ENCODE peak calls at places on chromosomes 5 and 9, in six cellular contexts. Z is activated CD4-positive, alpha-beta T cell treated with anti-CD3 and anti-CD28 coated beads for 24 hours; S is adipocyte; X is lower lobe of right lung; Q is kidney epithelial cell; F is upper lobe of right lung. D is an unnamed sample.

GRCh38 chr5:81222285-81222684 is 10.8 kb upstream of the CKMT2 start:
- DNase-seq in Z (no peak), S (no peak), X (no peak), Q (no peak), F (no peak), D (no peak)

GRCh38 chr5:181187500-181188213 is 17.3 kb downstream of the TRIM7 start:
- DNase-seq in Z (peak), S (peak), X (peak), Q (no peak), F (peak), D (peak)

GRCh38 chr5:134552301-134552700 is 26.8 kb downstream of the JADE2 start:
- DNase-seq in Z (no peak), S (peak), X (no peak), Q (peak), F (no peak), D (peak)

GRCh38 chr9:22201256-22201655 is 192.2 kb upstream of the CDKN2B start:
- DNase-seq in Z (no peak), S (no peak), X (no peak), Q (no peak), F (no peak), D (no peak)

GRCh38 chr5:97499605-97500004 is 316.6 kb upstream of the RIOK2 start:
- DNase-seq in Z (no peak), S (no peak), X (no peak), Q (no peak), F (no peak), D (peak)

GRCh38 chr5:135232958-135233357 is 166.1 kb downstream of the MACROH2A1 start:
- DNase-seq in Z (no peak), S (no peak), X (no peak), Q (no peak), F (peak), D (no peak)

GRCh38 chr9:120080781-120081180 is 499.2 kb downstream of the CDK5RAP2 start:
- DNase-seq in Z (no peak), S (no peak), X (no peak), Q (no peak), F (no peak), D (no peak)

GRCh38 chr9:112180387-112180881 is 5.3 kb upstream of the SUSD1 start:
- DNase-seq in Z (no peak), S (no peak), X (no peak), Q (no peak), F (no peak), D (no peak)

GRCh38 chr5:133546500-133546899 is 65.8 kb downstream of the FSTL4 start:
- DNase-seq in Z (no peak), S (no peak), X (no peak), Q (no peak), F (no peak), D (no peak)

GRCh38 chr5:132070460-132071337 is 2.9 kb upstream of the CSF2 start:
- DNase-seq in Z (peak), S (no peak), X (no peak), Q (no peak), F (no peak), D (no peak)

GRCh38 chr5:11719888-11720481 is 184.3 kb downstream of the CTNND2 start:
- DNase-seq in Z (no peak), S (peak), X (no peak), Q (peak), F (no peak), D (peak)

GRCh38 chr5:81162501-81162900 is 70.6 kb upstream of the CKMT2 start:
- DNase-seq in Z (no peak), S (no peak), X (no peak), Q (no peak), F (no peak), D (no peak)

GRCh38 chr9:109910616-109911568 is 130.9 kb downstream of the PALM2AKAP2 start:
- DNase-seq in Z (no peak), S (peak), X (no peak), Q (peak), F (no peak), D (no peak)

GRCh38 chr5:107469485-107469884 is 201.3 kb downstream of the EFNA5 start:
- DNase-seq in Z (no peak), S (peak), X (no peak), Q (peak), F (no peak), D (no peak)

GRCh38 chr9:89522979-89523305 is 25.0 kb upstream of the SEMA4D start:
- DNase-seq in Z (no peak), S (no peak), X (no peak), Q (no peak), F (no peak), D (no peak)

GRCh38 chr9:133160742-133161541 is 2.8 kb downstream of the GBGT1 start:
- DNase-seq in Z (no peak), S (peak), X (peak), Q (no peak), F (peak), D (peak)

GRCh38 chr9:122812736-122813135 is 12.8 kb downstream of the OR1K1 start:
- DNase-seq in Z (no peak), S (no peak), X (no peak), Q (no peak), F (no peak), D (no peak)